ENCODE peak calls at places on chromosomes 16 and 17, in nine cellular contexts. R, C, A, Q, Z, Y, N, F and T are unnamed samples.

GRCh38 chr17:4557626-4558310 is 2.6 kb upstream of the MYBBP1A start:
- DNase-seq in R (no peak), C (no peak), A (no peak), Q (no peak), Z (no peak), Y (no peak), N (no peak), F (no peak), T (no peak)

GRCh38 chr17:7429722-7430121 is 1.1 kb downstream of the SPEM3 start:
- DNase-seq in R (no peak), C (no peak), A (no peak), Q (no peak), Z (no peak), Y (no peak), N (no peak), F (no peak), T (no peak)

GRCh38 chr17:8110907-8111306 is 7.4 kb downstream of the ALOXE3 start:
- DNase-seq in R (no peak), C (no peak), A (no peak), Q (no peak), Z (no peak), Y (no peak), N (no peak), F (no peak), T (no peak)

GRCh38 chr17:77502626-77503292 is 362.0 kb downstream of the SEC14L1 start:
- DNase-seq in R (no peak), C (no peak), A (no peak), Q (no peak), Z (no peak), Y (no peak), N (no peak), F (no peak), T (peak; percentile 11)

GRCh38 chr17:74832421-74832820 is 27.3 kb downstream of the GRIN2C start:
- DNase-seq in R (no peak), C (no peak), A (no peak), Q (no peak), Z (no peak), Y (no peak), N (no peak), F (no peak), T (no peak)

GRCh38 chr17:30831257-30831656 is 509 bp upstream of the ATAD5 start:
- DNase-seq in R (no peak), C (peak; percentile 43), A (peak; percentile 30), Q (no peak), Z (no peak), Y (no peak), N (no peak), F (no peak), T (no peak)

GRCh38 chr17:33974276-33974675 is 280.8 kb upstream of the CCL2 start:
- DNase-seq in R (no peak), C (no peak), A (no peak), Q (no peak), Z (no peak), Y (no peak), N (no peak), F (no peak), T (no peak)

GRCh38 chr16:66020642-66021041 is 345.8 kb upstream of the CDH5 start:
- DNase-seq in R (no peak), C (no peak), A (peak; percentile 79), Q (no peak), Z (no peak), Y (no peak), N (no peak), F (peak; percentile 12), T (no peak)

GRCh38 chr16:75341934-75342811 is 90.7 kb upstream of the BCAR1 start:
- DNase-seq in R (no peak), C (no peak), A (peak; percentile 87), Q (no peak), Z (no peak), Y (no peak), N (no peak), F (peak; percentile 88), T (no peak)

GRCh38 chr16:8678068-8678927 is 3.9 kb downstream of the ABAT start:
- DNase-seq in R (no peak), C (no peak), A (peak; percentile 21), Q (no peak), Z (peak; percentile 61), Y (no peak), N (no peak), F (peak; percentile 85), T (no peak)

GRCh38 chr17:31739300-31739699 is 119.7 kb downstream of the COPRS start:
- DNase-seq in R (no peak), C (no peak), A (no peak), Q (no peak), Z (no peak), Y (no peak), N (no peak), F (no peak), T (no peak)

GRCh38 chr16:71628810-71629209 is 2.8 kb downstream of the MARVELD3 start:
- DNase-seq in R (no peak), C (no peak), A (no peak), Q (no peak), Z (no peak), Y (no peak), N (no peak), F (peak; percentile 30), T (no peak)

GRCh38 chr17:40177275-40177874 is at the start of gene RAPGEFL1:
- DNase-seq in R (peak; percentile 57), C (peak; percentile 91), A (peak; percentile 69), Q (peak; percentile 60), Z (no peak), Y (peak; percentile 35), N (no peak), F (no peak), T (peak; percentile 82)

GRCh38 chr17:40179923-40180659 is 2.8 kb downstream of the RAPGEFL1 start:
- DNase-seq in R (no peak), C (no peak), A (peak; percentile 78), Q (no peak), Z (no peak), Y (no peak), N (no peak), F (no peak), T (no peak)

GRCh38 chr17:40178660-40179059 is 1.4 kb downstream of the RAPGEFL1 start:
- DNase-seq in R (no peak), C (no peak), A (no peak), Q (no peak), Z (no peak), Y (no peak), N (no peak), F (no peak), T (no peak)

GRCh38 chr17:40176409-40177110 is 710 bp upstream of the RAPGEFL1 start:
- DNase-seq in R (no peak), C (no peak), A (peak; percentile 83), Q (no peak), Z (no peak), Y (no peak), N (no peak), F (peak; percentile 36), T (no peak)

GRCh38 chr17:40178021-40178601 is 841 bp downstream of the RAPGEFL1 start:
- DNase-seq in R (peak; percentile 16), C (peak; percentile 60), A (no peak), Q (no peak), Z (no peak), Y (no peak), N (no peak), F (no peak), T (peak; percentile 39)
- TF ChIP-seq CTCF in R (peak; percentile 10), C (peak; percentile 31), A (no peak), Q (no peak), Z (no peak), Y (no peak), N (no peak), F (no peak), T (no peak)

GRCh38 chr17:48603959-48604769 is 622 bp downstream of the HOXB6 start:
- DNase-seq in R (no peak), C (no peak), A (no peak), Q (no peak), Z (no peak), Y (no peak), N (no peak), F (peak; percentile 79), T (no peak)
- TF ChIP-seq CTCF in R (no peak), C (no peak), A (no peak), Q (no peak), Z (no peak), Y (no peak), N (no peak), F (no peak), T (no peak)

GRCh38 chr17:39980402-39981206 is at the start of gene PSMD3:
- DNase-seq in R (peak; percentile 97), C (peak; percentile 98), A (peak; percentile 99), Q (peak; percentile 98), Z (peak; percentile 97), Y (peak; percentile 98), N (peak; percentile 92), F (peak; percentile 97), T (peak; percentile 99)
- TF ChIP-seq CTCF in R (peak; percentile 61), C (peak; percentile 47), A (peak; percentile 50), Q (peak; percentile 72), Z (peak; percentile 64), Y (peak; percentile 84), N (peak; percentile 94), F (peak; percentile 60), T (peak; percentile 73)

GRCh38 chr17:18143044-18143936 is 34.7 kb downstream of the MYO15A start:
- DNase-seq in R (no peak), C (peak; percentile 81), A (peak; percentile 26), Q (peak; percentile 24), Z (no peak), Y (no peak), N (no peak), F (peak; percentile 43), T (no peak)
- TF ChIP-seq CTCF in R (peak; percentile 44), C (peak; percentile 66), A (peak; percentile 12), Q (peak; percentile 46), Z (peak; percentile 32), Y (no peak), N (peak; percentile 16), F (peak; percentile 60), T (no peak)

DNA sequence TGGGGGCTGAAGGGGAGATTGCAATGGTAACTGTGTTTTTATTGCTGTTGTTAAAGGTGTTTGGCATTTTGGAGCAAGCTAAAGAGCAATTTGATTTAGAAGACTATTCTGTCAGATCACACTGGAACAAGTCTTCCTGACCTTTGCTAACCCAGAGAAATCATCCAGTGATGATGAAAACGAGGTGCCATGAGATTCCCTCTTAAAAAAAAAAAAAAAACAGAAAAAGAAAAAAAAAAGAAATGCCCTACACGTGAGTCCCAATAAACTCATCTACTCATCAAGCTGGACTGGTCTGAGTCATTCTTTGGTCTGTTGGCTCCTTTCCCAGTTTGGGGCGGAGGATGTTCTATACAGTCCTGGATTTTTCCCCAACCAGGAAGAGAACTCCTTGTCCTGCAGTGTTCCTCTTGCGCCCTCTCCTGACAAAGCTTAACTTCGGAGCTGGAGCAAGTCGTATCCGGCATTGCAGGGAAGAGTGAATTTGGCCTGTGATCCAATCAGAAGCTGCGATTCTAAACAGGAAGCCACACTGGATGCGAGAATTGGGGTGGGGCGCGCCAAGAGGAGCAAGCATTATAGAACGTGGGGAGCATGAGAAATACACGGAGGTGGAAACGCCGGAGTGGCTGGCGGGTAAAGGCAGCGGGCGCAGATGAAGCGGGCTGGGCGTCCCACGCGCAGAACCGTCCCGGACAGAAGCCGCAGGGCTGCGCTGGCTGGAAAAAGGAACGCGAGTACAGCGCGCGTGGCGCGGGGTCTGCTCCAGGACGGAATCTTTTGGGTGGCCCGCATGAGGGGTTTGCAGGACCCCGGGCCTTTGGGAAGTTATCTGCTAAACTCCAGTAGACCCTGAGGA is 22.4 kb upstream of the CRYM start:
- DNase-seq in R (peak; percentile 72), C (peak; percentile 94), A (peak; percentile 100), Q (peak; percentile 73), Z (peak; percentile 99), Y (peak; percentile 98), N (peak; percentile 51), F (peak; percentile 98), T (peak; percentile 77)
- TF ChIP-seq CTCF in R (peak; percentile 76), C (peak; percentile 90), A (peak; percentile 85), Q (peak; percentile 82), Z (peak; percentile 88), Y (peak; percentile 59), N (peak; percentile 76), F (peak; percentile 86), T (no peak)

GRCh38 chr16:24409045-24409444 is 130.3 kb upstream of the RBBP6 start:
- DNase-seq in R (no peak), C (peak; percentile 42), A (peak; percentile 38), Q (no peak), Z (no peak), Y (no peak), N (no peak), F (peak; percentile 29), T (no peak)
- TF ChIP-seq CTCF in R (peak; percentile 38), C (peak; percentile 48), A (peak; percentile 39), Q (peak; percentile 19), Z (no peak), Y (no peak), N (no peak), F (peak; percentile 47), T (no peak)